ENCODE peak calls at places on chromosomes 13 and 19, in nine cellular contexts. Z is activated naive CD4-positive, alpha-beta T cell; S is stimulated activated CD8-positive, alpha-beta memory T cell treated with anti-CD3 and anti-CD28 coated beads, Interleukin-15, amount 100 ng/mL, for 24 hours; T is naive B cell; R is progenitor cell of endocrine pancreas; D is mucosa of descending colon; N is fibroblast of pulmonary artery; J is T-helper 9 cell; V is nephron progenitor cell. A is an unnamed sample.

GRCh38 chr13:27644302-27644701 is 22.6 kb downstream of the POLR1D start:
- DNase-seq in Z (no peak), J (no peak), T (no peak), D (no peak), S (no peak), R (no peak), N (peak), V (no peak), A (no peak)

GRCh38 chr19:5479958-5480357 is 24.7 kb downstream of the ZNRF4 start:
- DNase-seq in V (peak), R (no peak), J (no peak), S (no peak), D (no peak), Z (no peak), T (no peak), N (no peak), A (no peak)

GRCh38 chr19:6068711-6069110 is 41.6 kb downstream of the RFX2 start:
- DNase-seq in J (no peak), T (no peak), V (no peak), R (no peak), S (no peak), N (no peak), Z (no peak), D (no peak), A (no peak)

GRCh38 chr19:58543826-58544590 is at the start of gene TRIM28:
- DNase-seq in R (peak), T (peak), S (peak), Z (no peak), D (peak), J (peak), V (peak), N (peak), A (no peak)

GRCh38 chr13:81957121-81957520 is 1616.2 kb upstream of the SPRY2 start:
- DNase-seq in T (no peak), D (no peak), V (no peak), R (no peak), J (no peak), N (no peak), S (no peak), Z (no peak), A (no peak)

GRCh38 chr13:106530209-106530906 is 5.1 kb downstream of the EFNB2 start:
- DNase-seq in N (no peak), J (no peak), R (no peak), T (no peak), D (no peak), V (no peak), Z (no peak), S (no peak), A (no peak)

GRCh38 chr13:43572601-43573360 is 214.0 kb downstream of the ENOX1 start:
- DNase-seq in N (peak), J (no peak), T (no peak), R (no peak), S (no peak), V (no peak), D (no peak), Z (no peak), A (no peak)

GRCh38 chr13:70297219-70297618 is 189.0 kb upstream of the KLHL1 start:
- DNase-seq in S (no peak), R (no peak), N (no peak), J (no peak), D (no peak), Z (no peak), V (no peak), T (no peak), A (no peak)

GRCh38 chr13:78121459-78122348 is 203.1 kb upstream of the EDNRB start:
- DNase-seq in D (no peak), T (peak), V (peak), N (peak), Z (no peak), S (no peak), J (no peak), R (no peak), A (peak)

GRCh38 chr19:340620-341385 is 3.8 kb downstream of the MIER2 start:
- DNase-seq in J (no peak), D (no peak), Z (no peak), V (no peak), T (no peak), N (no peak), R (no peak), S (no peak), A (no peak)

GRCh38 chr13:99980201-99981114 is 1.1 kb upstream of the ZIC2 start:
- DNase-seq in V (peak), Z (peak), J (no peak), D (peak), S (peak), N (peak), R (peak), T (no peak), A (peak)

GRCh38 chr19:49890349-49891311 is 6.1 kb downstream of the IL4I1 start:
- DNase-seq in Z (no peak), V (peak), R (no peak), D (peak), N (no peak), J (peak), T (no peak), S (peak), A (no peak)

GRCh38 chr13:73544175-73544574 is 485.4 kb downstream of the KLF5 start:
- DNase-seq in N (peak), V (no peak), S (no peak), R (no peak), J (no peak), D (no peak), Z (no peak), T (no peak), A (no peak)

GRCh38 chr13:98173431-98173921 is 3.6 kb downstream of the RNF113B start:
- DNase-seq in S (no peak), N (peak), T (no peak), R (no peak), D (no peak), V (no peak), Z (no peak), J (no peak), A (no peak)

GRCh38 chr19:49560358-49560900 is 19.9 kb downstream of the NOSIP start:
- DNase-seq in D (peak), S (no peak), R (no peak), J (peak), Z (no peak), T (peak), V (no peak), N (no peak), A (peak)

GRCh38 chr13:45121421-45121820 is 1.1 kb downstream of the GTF2F2 start:
- DNase-seq in T (no peak), D (no peak), S (no peak), R (no peak), J (no peak), N (peak), V (no peak), Z (no peak), A (no peak)

GRCh38 chr13:101291216-101291615 is 125.1 kb downstream of the NALCN start:
- DNase-seq in N (no peak), S (no peak), R (no peak), J (no peak), T (no peak), D (no peak), V (no peak), Z (no peak), A (no peak)

GRCh38 chr13:74647211-74647610 is 513.0 kb upstream of the KLF12 start:
- DNase-seq in T (no peak), R (no peak), V (no peak), N (no peak), J (no peak), D (no peak), Z (no peak), S (no peak), A (no peak)

GRCh38 chr19:41249707-41250423 is 14.3 kb upstream of the HNRNPUL1 start:
- DNase-seq in J (no peak), N (no peak), T (no peak), D (peak), S (no peak), R (no peak), Z (no peak), V (no peak), A (no peak)

GRCh38 chr13:113648218-113648615 is 9.8 kb downstream of the ATP4B start:
- DNase-seq in T (no peak), N (no peak), V (no peak), Z (no peak), R (no peak), D (peak), J (no peak), S (no peak), A (no peak)

GRCh38 chr13:98083507-98083906 is 59.4 kb upstream of the FARP1 start:
- DNase-seq in T (no peak), N (peak), Z (no peak), R (no peak), D (no peak), V (no peak), J (no peak), S (no peak), A (no peak)

GRCh38 chr19:1213391-1214286 is 8.1 kb downstream of the STK11 start:
- DNase-seq in T (peak), S (no peak), N (peak), J (peak), R (no peak), D (peak), Z (no peak), V (peak), A (no peak)

GRCh38 chr19:42846597-42846996 is 32.9 kb downstream of the PSG1 start:
- DNase-seq in Z (no peak), T (no peak), N (no peak), D (no peak), J (no peak), R (no peak), S (no peak), V (no peak), A (no peak)